ENCODE peak calls at places on chromosomes 12 and 14, in ten cellular contexts. P is lower lobe of right lung, E is A549, T is right atrium auricular region, W is fibroblast of the aortic adventitia, S is BE2C, Z is psoas muscle, N is H1, I is IMR-90, O is brain microvascular endothelial cell. B is an unnamed sample.

GRCh38 chr12:116962197-116962596 is 51.4 kb downstream of the FBXW8 start:
- DNase-seq in P (no peak), E (no peak), T (no peak), W (no peak), S (no peak), Z (no peak), N (no peak), I (no peak), O (no peak), B (no peak)

GRCh38 chr14:99441157-99441870 is 39.3 kb downstream of the SETD3 start:
- DNase-seq in P (no peak), E (peak), T (no peak), W (no peak), S (peak), Z (no peak), N (no peak), I (no peak), O (no peak), B (no peak)

GRCh38 chr12:28622416-28622815 is 432.2 kb downstream of the CCDC91 start:
- DNase-seq in P (no peak), E (no peak), T (no peak), W (peak), S (no peak), Z (no peak), N (no peak), I (peak), O (peak), B (peak)

GRCh38 chr14:102827716-102828115 is 50.5 kb downstream of the TRAF3 start:
- DNase-seq in P (no peak), E (no peak), T (no peak), W (no peak), S (peak), Z (no peak), N (no peak), I (peak), O (no peak), B (peak)

GRCh38 chr14:65940056-65940735 is 527.7 kb downstream of the FUT8 start:
- DNase-seq in P (no peak), E (peak), T (no peak), W (no peak), S (peak), Z (no peak), N (no peak), I (no peak), O (no peak), B (peak)

GRCh38 chr14:71395151-71395604 is 487.9 kb downstream of the PCNX1 start:
- DNase-seq in P (no peak), E (no peak), T (no peak), W (peak), S (no peak), Z (no peak), N (no peak), I (no peak), O (peak), B (peak)

GRCh38 chr12:107415066-107415465 is 270.5 kb upstream of the PWP1 start:
- DNase-seq in P (no peak), E (peak), T (no peak), W (peak), S (no peak), Z (no peak), N (no peak), I (peak), O (peak), B (peak)

GRCh38 chr12:130632582-130633174 is 83.4 kb downstream of the RIMBP2 start:
- DNase-seq in P (no peak), E (no peak), T (no peak), W (no peak), S (no peak), Z (no peak), N (no peak), I (no peak), O (no peak), B (no peak)

GRCh38 chr14:95647926-95648325 is 38.3 kb upstream of the TCL1B start:
- DNase-seq in P (no peak), E (no peak), T (no peak), W (no peak), S (no peak), Z (no peak), N (no peak), I (no peak), O (no peak), B (no peak)

GRCh38 chr12:3418609-3419469 is 72.2 kb upstream of the PRMT8 start:
- DNase-seq in P (no peak), E (no peak), T (peak), W (no peak), S (no peak), Z (no peak), N (no peak), I (no peak), O (no peak), B (no peak)

GRCh38 chr14:79587194-79587593 is 624.1 kb downstream of the DIO2 start:
- DNase-seq in P (no peak), E (no peak), T (no peak), W (no peak), S (no peak), Z (no peak), N (no peak), I (no peak), O (no peak), B (peak)

GRCh38 chr12:79055926-79056674 is 191.5 kb downstream of the SYT1 start:
- DNase-seq in P (no peak), E (peak), T (no peak), W (peak), S (no peak), Z (no peak), N (no peak), I (peak), O (peak), B (peak)

GRCh38 chr12:105031061-105031807 is 45.1 kb downstream of the NOPCHAP1 start:
- DNase-seq in P (no peak), E (no peak), T (no peak), W (no peak), S (no peak), Z (no peak), N (no peak), I (no peak), O (no peak), B (no peak)

GRCh38 chr14:64758025-64758521 is 53.8 kb downstream of the PLEKHG3 start:
- DNase-seq in P (peak), E (peak), T (no peak), W (peak), S (no peak), Z (peak), N (no peak), I (peak), O (peak), B (peak)

DNA sequence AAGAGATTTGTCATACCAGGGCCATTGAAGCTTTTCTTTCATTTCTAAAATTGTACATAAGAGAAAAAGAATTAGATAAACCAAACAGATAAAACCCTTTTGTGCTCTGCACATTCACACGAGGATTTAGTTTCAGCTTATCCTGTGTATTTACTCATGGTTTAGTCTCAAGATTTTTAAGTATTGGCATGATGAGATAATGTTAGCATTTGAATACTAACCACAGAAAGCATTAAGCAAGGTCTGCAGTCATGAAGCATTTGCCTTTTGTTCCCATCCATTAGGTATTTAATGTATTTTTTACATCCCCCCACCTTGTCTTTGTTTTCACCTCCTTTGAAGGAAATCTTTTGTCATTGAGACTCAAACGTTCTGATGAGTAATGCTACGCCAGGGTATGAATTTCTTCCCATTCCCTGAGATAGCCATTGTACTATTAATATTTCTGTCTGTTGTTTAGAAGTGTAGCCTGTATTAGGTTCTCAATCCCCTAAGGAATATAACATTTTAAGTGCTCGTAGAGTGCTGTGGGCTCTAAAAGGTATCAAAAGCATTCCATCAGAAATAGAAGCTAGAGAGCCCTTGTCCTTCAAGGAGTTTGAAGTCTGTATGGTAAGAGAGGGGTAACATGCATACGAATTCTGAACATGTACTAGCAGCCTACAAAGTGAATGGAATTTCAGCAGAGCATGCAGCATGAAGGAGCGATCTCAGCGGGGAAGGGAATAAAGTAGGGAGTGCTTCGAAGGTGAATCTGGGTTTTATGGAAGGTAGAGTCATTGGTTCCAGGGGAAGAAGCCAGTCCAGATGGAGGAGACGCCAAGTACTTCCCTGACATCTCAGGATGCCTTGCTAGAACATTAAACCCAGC is 22.3 kb downstream of the CRADD start:
- DNase-seq in P (no peak), E (no peak), T (no peak), W (peak), S (no peak), Z (no peak), N (no peak), I (peak), O (peak), B (peak)
- H3K4me3 ChIP-seq in P (no peak), E (no peak), T (no peak), W (no peak), S (no peak), Z (no peak), N (peak), I (no peak), O (no peak), B (no peak)

DNA sequence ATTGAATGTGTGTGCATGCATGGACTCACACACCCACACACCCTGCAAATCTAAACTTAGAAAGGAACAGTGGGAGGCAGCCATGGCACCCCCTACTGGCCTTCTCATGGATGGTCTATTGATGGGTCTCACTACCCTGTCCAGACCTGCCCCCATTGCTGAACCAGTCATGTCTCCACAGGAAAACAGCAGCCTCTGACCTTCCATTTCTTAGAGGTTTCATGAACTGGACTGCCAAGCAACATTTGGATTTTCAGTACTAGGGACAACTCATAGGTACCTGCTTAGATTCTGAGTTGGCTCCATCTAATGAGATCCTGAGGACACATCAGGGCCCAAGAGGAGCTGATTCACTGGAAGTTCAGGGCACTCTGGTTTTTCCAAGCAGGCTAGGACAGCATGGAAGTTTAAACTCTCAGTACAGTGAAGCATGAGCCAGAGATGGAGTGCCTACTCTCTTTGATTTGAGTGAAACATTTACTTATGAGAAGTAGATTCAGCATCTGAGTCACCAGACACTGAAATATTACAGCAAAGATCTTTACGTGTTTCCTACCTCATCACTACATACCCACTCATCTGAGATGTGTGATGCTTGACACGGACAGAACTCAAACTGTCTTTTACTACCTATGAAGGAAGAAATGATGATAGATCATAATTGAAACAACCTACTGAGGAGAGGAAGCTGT is 98.9 kb upstream of the PLEKHG7 start:
- DNase-seq in P (no peak), E (peak), T (no peak), W (peak), S (no peak), Z (no peak), N (no peak), I (peak), O (peak), B (peak)
- TF ChIP-seq CTCF in P (no peak), E (peak), T (no peak), W (no peak), S (peak), Z (no peak), N (no peak), I (no peak), O (peak), B (peak)

GRCh38 chr12:47707355-47707754 is 1.5 kb upstream of the RPAP3 start:
- DNase-seq in P (no peak), E (no peak), T (no peak), W (no peak), S (no peak), Z (no peak), N (no peak), I (no peak), O (no peak), B (no peak)
- H3K4me3 ChIP-seq in P (no peak), E (no peak), T (no peak), W (no peak), S (no peak), Z (peak), N (no peak), I (no peak), O (no peak), B (no peak)

DNA sequence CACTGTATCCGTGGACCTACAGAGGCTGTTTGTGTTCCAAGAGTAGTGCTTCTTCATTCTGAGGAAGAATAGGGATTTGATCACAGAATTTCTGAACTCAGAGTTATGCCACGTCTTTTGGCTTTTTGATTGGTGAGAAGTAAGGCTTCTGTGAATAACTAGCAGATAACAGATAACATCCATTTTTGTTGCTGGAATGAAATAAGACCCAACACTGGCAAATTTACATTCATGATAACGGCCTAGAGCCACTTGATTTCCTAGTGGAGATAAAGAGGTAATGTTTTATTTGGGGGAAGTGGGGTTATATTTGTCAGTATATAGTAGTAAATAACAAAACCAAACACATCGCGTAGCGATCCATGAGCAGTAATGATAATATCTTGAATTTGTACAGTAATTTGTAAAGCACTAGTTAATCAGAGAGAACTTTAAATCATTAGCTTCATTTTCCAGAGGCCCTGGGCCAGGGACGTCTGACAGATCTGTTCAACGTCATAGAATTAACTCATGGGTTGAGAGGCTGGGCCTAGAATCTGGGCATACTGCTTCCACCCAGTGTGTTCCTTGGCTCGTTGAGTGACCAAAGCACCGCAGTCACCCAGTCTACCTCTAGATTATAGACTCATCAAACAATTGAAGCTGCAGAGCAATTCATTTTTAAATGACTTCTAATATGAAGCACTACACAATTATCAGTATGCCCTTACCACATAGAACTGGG is 79.6 kb downstream of the HMGA2 start:
- DNase-seq in P (no peak), E (no peak), T (no peak), W (no peak), S (no peak), Z (no peak), N (no peak), I (no peak), O (no peak), B (no peak)
- TF ChIP-seq CTCF in P (no peak), E (no peak), T (no peak), W (no peak), S (no peak), Z (no peak), N (no peak), I (no peak), O (no peak), B (no peak)

B was measured in epithelial cell of esophagus.